ENCODE peak calls at places on chromosomes 7 and 10, in four cellular contexts. One of them, this sample, is unnamed.

GRCh38 chr7:124718032-124718766 is 47.4 kb downstream of the GPR37 start:
- DNase-seq in HepG2: peak; percentile 35
- DNase-seq in K562: no peak
- DNase-seq in GM12878: no peak
- DNase-seq in this sample: no peak

GRCh38 chr7:101870361-101871062 is 53.1 kb downstream of the CUX1 start:
- DNase-seq in GM12878: no peak
- DNase-seq in K562: peak; percentile 52
- DNase-seq in HepG2: peak; percentile 28
- DNase-seq in this sample: peak; percentile 78

GRCh38 chr7:92061154-92061553 is 73.1 kb downstream of the CYP51A1 start:
- DNase-seq in K562: no peak
- DNase-seq in GM12878: no peak
- DNase-seq in HepG2: no peak
- DNase-seq in this sample: no peak

GRCh38 chr10:111338035-111338434 is 261.2 kb downstream of the ADRA2A start:
- DNase-seq in HepG2: no peak
- DNase-seq in GM12878: no peak
- DNase-seq in K562: no peak
- DNase-seq in this sample: no peak

GRCh38 chr7:39709768-39710291 is 86.5 kb downstream of the RALA start:
- DNase-seq in GM12878: peak; percentile 13
- DNase-seq in K562: no peak
- DNase-seq in HepG2: no peak
- DNase-seq in this sample: no peak

GRCh38 chr7:133314084-133314483 is 61.2 kb downstream of the EXOC4 start:
- DNase-seq in HepG2: no peak
- DNase-seq in GM12878: no peak
- DNase-seq in K562: no peak
- DNase-seq in this sample: no peak

GRCh38 chr10:47315426-47315825 is 6.8 kb upstream of the GDF2 start:
- DNase-seq in K562: no peak
- DNase-seq in GM12878: no peak
- DNase-seq in HepG2: no peak
- DNase-seq in this sample: no peak

GRCh38 chr7:108158766-108159165 is 28.6 kb upstream of the LAMB4 start:
- DNase-seq in GM12878: no peak
- DNase-seq in HepG2: no peak
- DNase-seq in K562: no peak
- DNase-seq in this sample: no peak

GRCh38 chr10:61487506-61487905 is 34.3 kb upstream of the TMEM26 start:
- DNase-seq in HepG2: no peak
- DNase-seq in K562: no peak
- DNase-seq in GM12878: no peak
- DNase-seq in this sample: no peak

GRCh38 chr7:45623740-45624391 is 49.7 kb downstream of the ADCY1 start:
- DNase-seq in HepG2: no peak
- DNase-seq in K562: no peak
- DNase-seq in GM12878: no peak
- DNase-seq in this sample: no peak

GRCh38 chr7:138248609-138249008 is 172.3 kb downstream of the AKR1D1 start:
- DNase-seq in HepG2: no peak
- DNase-seq in K562: no peak
- DNase-seq in GM12878: no peak
- DNase-seq in this sample: no peak

GRCh38 chr10:102335184-102335583 is 60.3 kb upstream of the NFKB2 start:
- DNase-seq in GM12878: no peak
- DNase-seq in HepG2: no peak
- DNase-seq in K562: no peak
- DNase-seq in this sample: no peak

GRCh38 chr7:47258798-47259197 is 323.1 kb downstream of the TNS3 start:
- DNase-seq in GM12878: no peak
- DNase-seq in HepG2: no peak
- DNase-seq in K562: no peak
- DNase-seq in this sample: no peak

GRCh38 chr10:128147669-128148068 is 21.4 kb upstream of the MKI67 start:
- DNase-seq in K562: no peak
- DNase-seq in HepG2: no peak
- DNase-seq in GM12878: no peak
- DNase-seq in this sample: no peak

GRCh38 chr7:145978769-145979168 is 137.8 kb upstream of the CNTNAP2 start:
- DNase-seq in HepG2: no peak
- DNase-seq in GM12878: no peak
- DNase-seq in K562: no peak
- DNase-seq in this sample: no peak

GRCh38 chr10:86951184-86951761 is 6.1 kb downstream of the MMRN2 start:
- DNase-seq in K562: no peak
- DNase-seq in HepG2: no peak
- DNase-seq in GM12878: no peak
- DNase-seq in this sample: no peak

GRCh38 chr7:107049971-107050532 is 5.5 kb downstream of the PRKAR2B start:
- DNase-seq in HepG2: no peak
- DNase-seq in K562: no peak
- DNase-seq in GM12878: no peak
- DNase-seq in this sample: no peak

GRCh38 chr10:59580257-59580863 is 129.3 kb downstream of the SLC16A9 start:
- DNase-seq in HepG2: peak; percentile 3
- DNase-seq in K562: no peak
- DNase-seq in GM12878: no peak
- DNase-seq in this sample: peak; percentile 15

GRCh38 chr10:117442521-117442920 is 67.3 kb upstream of the PDZD8 start:
- DNase-seq in HepG2: no peak
- DNase-seq in GM12878: no peak
- DNase-seq in K562: no peak
- DNase-seq in this sample: no peak

GRCh38 chr7:3960045-3960772 is 659.2 kb downstream of the SDK1 start:
- DNase-seq in GM12878: no peak
- DNase-seq in K562: no peak
- DNase-seq in HepG2: no peak
- DNase-seq in this sample: no peak

GRCh38 chr7:135257790-135258189 is 24.2 kb downstream of the STRA8 start:
- DNase-seq in GM12878: no peak
- DNase-seq in K562: no peak
- DNase-seq in HepG2: peak; percentile 79
- DNase-seq in this sample: no peak

GRCh38 chr7:135249901-135250300 is 16.3 kb downstream of the STRA8 start:
- DNase-seq in K562: no peak
- DNase-seq in HepG2: no peak
- DNase-seq in GM12878: no peak
- DNase-seq in this sample: no peak

GRCh38 chr7:135258585-135258984 is 24.9 kb downstream of the STRA8 start:
- DNase-seq in HepG2: no peak
- DNase-seq in GM12878: no peak
- DNase-seq in K562: no peak
- DNase-seq in this sample: no peak

GRCh38 chr7:135251502-135252327 is 18.1 kb downstream of the STRA8 start:
- DNase-seq in HepG2: no peak
- DNase-seq in K562: no peak
- DNase-seq in GM12878: peak; percentile 45
- DNase-seq in this sample: no peak

GRCh38 chr7:135253851-135254815 is 20.5 kb downstream of the STRA8 start:
- DNase-seq in K562: no peak
- DNase-seq in HepG2: peak; percentile 50
- DNase-seq in GM12878: no peak
- DNase-seq in this sample: peak; percentile 54
- TF ChIP-seq MYC in K562: no peak
- TF ChIP-seq MYC in HepG2: no peak
- TF ChIP-seq MYC in GM12878: no peak
- TF ChIP-seq MYC in this sample: no peak

GRCh38 chr10:16545126-16545736 is 23.6 kb upstream of the C1QL3 start:
- DNase-seq in GM12878: no peak
- DNase-seq in HepG2: peak; percentile 13
- DNase-seq in K562: peak; percentile 26
- DNase-seq in this sample: peak; percentile 54
- TF ChIP-seq CTCF in GM12878: peak; percentile 72
- TF ChIP-seq CTCF in HepG2: peak; percentile 66
- TF ChIP-seq CTCF in K562: peak; percentile 69
- TF ChIP-seq CTCF in this sample: peak; percentile 68

DNA sequence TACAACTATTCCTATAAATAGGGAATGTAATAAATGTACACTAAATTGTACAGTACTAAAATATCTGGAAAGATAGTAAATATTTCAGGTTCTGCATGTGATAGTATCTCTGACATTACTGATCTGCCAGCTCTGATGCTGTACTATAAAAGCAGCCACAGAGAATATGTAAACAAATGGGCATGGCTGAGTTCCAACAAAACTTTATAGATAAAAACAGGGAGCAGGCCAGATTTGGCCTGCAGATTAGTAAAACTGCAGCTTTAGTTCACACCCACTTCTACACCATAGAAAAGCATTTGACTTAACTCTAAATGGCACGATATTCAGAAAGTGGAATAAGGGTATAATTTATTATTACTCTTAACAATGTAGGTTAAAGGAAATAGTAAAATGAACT is 18.8 kb upstream of the TLL2 start:
- DNase-seq in HepG2: no peak
- DNase-seq in GM12878: no peak
- DNase-seq in K562: no peak
- DNase-seq in this sample: no peak
- TF ChIP-seq KDM1A in HepG2: no peak
- TF ChIP-seq KDM1A in GM12878: no peak
- TF ChIP-seq KDM1A in K562: no peak
- TF ChIP-seq KDM1A in this sample: no peak

GRCh38 chr10:97422921-97423420 is 3.0 kb upstream of the PGAM1 start:
- DNase-seq in HepG2: no peak
- DNase-seq in GM12878: no peak
- DNase-seq in K562: no peak
- DNase-seq in this sample: no peak
- TF ChIP-seq MYC in HepG2: no peak
- TF ChIP-seq MYC in GM12878: no peak
- TF ChIP-seq MYC in K562: no peak
- TF ChIP-seq MYC in this sample: no peak

DNA sequence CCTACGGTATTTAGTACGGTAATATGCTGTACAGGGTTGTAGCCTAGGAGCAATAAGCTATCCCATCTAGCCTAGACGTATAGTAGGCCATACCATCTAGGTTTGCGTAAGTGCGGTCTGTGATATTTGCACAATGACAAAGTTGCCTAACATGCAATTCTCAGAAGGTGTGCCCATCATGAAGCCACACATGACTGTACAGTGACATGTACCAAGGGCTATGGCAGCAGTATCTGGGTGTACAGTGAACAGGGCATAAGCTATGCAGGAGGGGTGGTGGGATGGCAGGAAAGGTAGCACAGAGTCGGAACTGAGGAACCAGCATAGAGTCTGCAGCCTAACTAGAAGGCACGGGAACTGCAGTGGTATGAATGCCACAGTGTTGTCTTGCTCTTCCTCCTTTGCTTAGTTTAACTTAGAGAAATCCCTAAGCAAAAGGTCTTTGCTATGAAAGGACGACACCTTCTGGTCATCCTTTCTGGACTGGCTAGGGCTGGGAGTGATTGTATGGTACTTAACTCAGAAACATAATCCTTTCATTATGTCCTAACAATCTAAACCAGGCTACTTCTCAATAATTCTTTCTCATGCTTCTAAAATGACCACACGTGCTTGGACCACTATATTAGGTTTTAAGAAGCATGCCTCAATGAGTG is 93.5 kb downstream of the DYNC1I1 start:
- DNase-seq in K562: no peak
- DNase-seq in HepG2: peak; percentile 25
- DNase-seq in GM12878: no peak
- DNase-seq in this sample: no peak
- TF ChIP-seq CTCF in K562: peak; percentile 54
- TF ChIP-seq CTCF in HepG2: peak; percentile 59
- TF ChIP-seq CTCF in GM12878: peak; percentile 34
- TF ChIP-seq CTCF in this sample: peak; percentile 41

DNA sequence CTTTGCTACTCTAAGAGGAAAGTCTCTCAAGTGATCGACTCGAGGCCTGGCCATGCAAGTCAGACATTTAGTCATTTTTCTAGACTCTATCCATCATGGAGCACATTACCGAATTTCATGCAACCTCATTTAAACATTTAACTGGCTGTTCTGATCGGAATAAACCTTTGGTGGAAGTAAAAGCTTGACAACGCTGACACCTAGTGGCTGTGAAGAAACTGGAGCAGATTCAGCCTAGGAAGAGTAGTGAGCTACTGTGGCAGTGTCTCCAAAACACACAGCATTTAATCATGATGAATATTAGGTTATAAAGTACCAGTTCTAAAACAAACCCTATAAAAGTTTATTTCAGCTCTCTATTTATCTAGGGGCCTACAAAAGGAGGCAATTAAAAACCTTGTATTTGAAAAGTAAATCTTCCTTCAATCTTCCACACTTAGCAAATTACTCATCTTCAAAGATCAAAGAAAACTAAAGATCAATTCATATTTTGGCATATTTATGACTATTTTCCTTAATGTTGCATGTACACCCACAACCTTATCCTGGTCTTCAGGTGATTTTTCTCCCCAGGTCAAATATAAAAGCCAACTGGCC is 175.0 kb downstream of the CTNNA3 start:
- DNase-seq in HepG2: peak; percentile 38
- DNase-seq in GM12878: peak; percentile 2
- DNase-seq in K562: peak; percentile 19
- DNase-seq in this sample: peak; percentile 65
- TF ChIP-seq KDM1A in HepG2: no peak
- TF ChIP-seq KDM1A in GM12878: no peak
- TF ChIP-seq KDM1A in K562: no peak
- TF ChIP-seq KDM1A in this sample: no peak

DNA sequence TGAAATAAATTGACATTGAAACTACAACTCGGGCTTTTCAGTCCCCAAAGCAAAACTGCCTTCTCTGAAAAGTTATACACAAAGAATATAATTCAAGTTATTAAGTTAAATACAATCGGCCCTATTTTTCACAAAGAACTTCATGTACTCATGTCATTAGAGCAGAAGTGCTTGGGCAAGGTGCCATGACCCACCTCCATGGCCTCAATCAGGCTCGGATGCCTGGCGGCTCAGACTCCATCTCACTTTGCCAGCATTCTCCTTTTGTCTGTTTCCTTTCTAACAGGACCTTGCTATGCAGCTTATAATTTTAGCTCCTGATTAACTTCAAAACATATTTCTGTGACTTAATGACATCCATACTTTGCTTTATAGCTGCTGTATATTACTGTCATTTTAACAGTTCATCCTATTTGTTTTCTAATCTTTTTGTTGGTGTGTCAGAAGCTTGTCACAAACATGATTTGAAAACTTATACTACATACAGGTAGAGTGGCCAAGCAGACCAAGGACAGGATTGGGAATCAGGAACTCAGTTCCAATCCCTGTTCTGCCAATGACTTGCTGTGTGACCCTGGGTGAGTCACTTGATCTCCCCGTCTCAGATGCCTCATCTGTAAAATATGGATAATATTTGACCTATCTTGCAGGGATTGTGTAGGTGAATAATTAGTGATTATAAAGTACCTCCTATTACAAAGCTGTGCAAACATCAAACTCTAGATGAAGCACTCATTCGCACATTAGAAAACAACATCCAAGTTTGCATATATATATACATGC is 60.8 kb upstream of the ITGA8 start:
- DNase-seq in GM12878: no peak
- DNase-seq in K562: no peak
- DNase-seq in HepG2: no peak
- DNase-seq in this sample: no peak
- TF ChIP-seq MYC in GM12878: no peak
- TF ChIP-seq MYC in K562: no peak
- TF ChIP-seq MYC in HepG2: no peak
- TF ChIP-seq MYC in this sample: no peak

This sample was measured in A549.